ENCODE peak calls at places on chromosomes 4 and X, in six cellular contexts. K, T, J, Y, M and V are unnamed samples.

GRCh38 chrX:71081348-71082148 is 13.4 kb upstream of the SNX12 start:
- DNase-seq in K (no peak), T (no peak), J (peak), Y (no peak), M (no peak), V (peak)

GRCh38 chr4:101218346-101218745 is 129.0 kb downstream of the PPP3CA start:
- DNase-seq in K (no peak), T (no peak), J (no peak), Y (no peak), M (no peak), V (no peak)

GRCh38 chr4:125482822-125483221 is 168.1 kb downstream of the FAT4 start:
- DNase-seq in K (no peak), T (no peak), J (no peak), Y (no peak), M (no peak), V (no peak)

GRCh38 chr4:88035292-88035691 is 27.9 kb downstream of the PKD2 start:
- DNase-seq in K (no peak), T (no peak), J (no peak), Y (no peak), M (no peak), V (no peak)

GRCh38 chr4:113327513-113327912 is 278.1 kb downstream of the ANK2 start:
- DNase-seq in K (no peak), T (no peak), J (no peak), Y (no peak), M (no peak), V (no peak)

GRCh38 chr4:74018771-74019170 is 19.7 kb downstream of the CXCL3 start:
- DNase-seq in K (no peak), T (no peak), J (no peak), Y (no peak), M (no peak), V (no peak)

GRCh38 chrX:84248226-84248625 is 60.2 kb upstream of the RPS6KA6 start:
- DNase-seq in K (peak), T (no peak), J (no peak), Y (no peak), M (no peak), V (peak)

GRCh38 chr4:161680146-161680545 is 483.7 kb downstream of the FSTL5 start:
- DNase-seq in K (no peak), T (no peak), J (no peak), Y (no peak), M (no peak), V (no peak)

GRCh38 chrX:16511776-16512400 is 138.1 kb upstream of the S100G start:
- DNase-seq in K (peak), T (no peak), J (no peak), Y (no peak), M (no peak), V (no peak)

GRCh38 chr4:159766241-159766640 is 663.4 kb downstream of the RAPGEF2 start:
- DNase-seq in K (no peak), T (no peak), J (peak), Y (no peak), M (no peak), V (no peak)